ENCODE peak calls at places on chromosomes 16 and 17, in eight cellular contexts. One of them, this sample, is unnamed.

GRCh38 chr17:8173871-8174322 is 2.3 kb downstream of the TMEM107 start:
- DNase-seq in stimulated activated CD4-positive, alpha-beta T cell treated with anti-CD3 and anti-CD28 coated beads, Interleukin-2, amount 100 ng/mL, for 48 hours: no peak
- DNase-seq in ecto neural progenitor cell: no peak
- DNase-seq in BJ: no peak
- DNase-seq in central memory CD8-positive, alpha-beta T cell: no peak
- DNase-seq in thoracic aorta: no peak
- DNase-seq in HCT116: no peak
- DNase-seq in NCI-H187 treated with DMSO at 0.1 percent for 48 hours: no peak
- DNase-seq in this sample: no peak

GRCh38 chr17:77929871-77930436 is 28.5 kb upstream of the TNRC6C start:
- DNase-seq in HCT116: no peak
- DNase-seq in ecto neural progenitor cell: no peak
- DNase-seq in central memory CD8-positive, alpha-beta T cell: no peak
- DNase-seq in BJ: no peak
- DNase-seq in thoracic aorta: no peak
- DNase-seq in NCI-H187 treated with DMSO at 0.1 percent for 48 hours: no peak
- DNase-seq in stimulated activated CD4-positive, alpha-beta T cell treated with anti-CD3 and anti-CD28 coated beads, Interleukin-2, amount 100 ng/mL, for 48 hours: no peak
- DNase-seq in this sample: no peak

GRCh38 chr16:84613408-84614071 is 4.3 kb downstream of the COTL1 start:
- DNase-seq in BJ: no peak
- DNase-seq in stimulated activated CD4-positive, alpha-beta T cell treated with anti-CD3 and anti-CD28 coated beads, Interleukin-2, amount 100 ng/mL, for 48 hours: no peak
- DNase-seq in NCI-H187 treated with DMSO at 0.1 percent for 48 hours: no peak
- DNase-seq in HCT116: no peak
- DNase-seq in thoracic aorta: no peak
- DNase-seq in central memory CD8-positive, alpha-beta T cell: no peak
- DNase-seq in ecto neural progenitor cell: no peak
- DNase-seq in this sample: no peak

GRCh38 chr17:4721203-4722135 is 9.8 kb upstream of the MED11 start:
- DNase-seq in ecto neural progenitor cell: no peak
- DNase-seq in NCI-H187 treated with DMSO at 0.1 percent for 48 hours: no peak
- DNase-seq in HCT116: peak
- DNase-seq in stimulated activated CD4-positive, alpha-beta T cell treated with anti-CD3 and anti-CD28 coated beads, Interleukin-2, amount 100 ng/mL, for 48 hours: no peak
- DNase-seq in BJ: no peak
- DNase-seq in central memory CD8-positive, alpha-beta T cell: peak
- DNase-seq in thoracic aorta: no peak
- DNase-seq in this sample: peak

GRCh38 chr16:73092236-73092781 is 44.4 kb upstream of the ZFHX3 start:
- DNase-seq in ecto neural progenitor cell: no peak
- DNase-seq in HCT116: no peak
- DNase-seq in thoracic aorta: no peak
- DNase-seq in central memory CD8-positive, alpha-beta T cell: no peak
- DNase-seq in NCI-H187 treated with DMSO at 0.1 percent for 48 hours: no peak
- DNase-seq in BJ: no peak
- DNase-seq in stimulated activated CD4-positive, alpha-beta T cell treated with anti-CD3 and anti-CD28 coated beads, Interleukin-2, amount 100 ng/mL, for 48 hours: no peak
- DNase-seq in this sample: no peak

GRCh38 chr16:63145411-63145810 is 1109.2 kb upstream of the CDH8 start:
- DNase-seq in central memory CD8-positive, alpha-beta T cell: no peak
- DNase-seq in HCT116: no peak
- DNase-seq in NCI-H187 treated with DMSO at 0.1 percent for 48 hours: no peak
- DNase-seq in BJ: no peak
- DNase-seq in ecto neural progenitor cell: no peak
- DNase-seq in thoracic aorta: no peak
- DNase-seq in stimulated activated CD4-positive, alpha-beta T cell treated with anti-CD3 and anti-CD28 coated beads, Interleukin-2, amount 100 ng/mL, for 48 hours: no peak
- DNase-seq in this sample: no peak

GRCh38 chr17:1649116-1649843 is 386 bp downstream of the RILP start:
- DNase-seq in central memory CD8-positive, alpha-beta T cell: peak
- DNase-seq in stimulated activated CD4-positive, alpha-beta T cell treated with anti-CD3 and anti-CD28 coated beads, Interleukin-2, amount 100 ng/mL, for 48 hours: peak
- DNase-seq in thoracic aorta: peak
- DNase-seq in HCT116: peak
- DNase-seq in BJ: no peak
- DNase-seq in NCI-H187 treated with DMSO at 0.1 percent for 48 hours: no peak
- DNase-seq in ecto neural progenitor cell: no peak
- DNase-seq in this sample: peak

GRCh38 chr17:29933379-29933778 is 3.4 kb upstream of the SSH2 start:
- DNase-seq in NCI-H187 treated with DMSO at 0.1 percent for 48 hours: no peak
- DNase-seq in ecto neural progenitor cell: no peak
- DNase-seq in thoracic aorta: no peak
- DNase-seq in central memory CD8-positive, alpha-beta T cell: no peak
- DNase-seq in HCT116: peak
- DNase-seq in BJ: no peak
- DNase-seq in stimulated activated CD4-positive, alpha-beta T cell treated with anti-CD3 and anti-CD28 coated beads, Interleukin-2, amount 100 ng/mL, for 48 hours: no peak
- DNase-seq in this sample: peak

GRCh38 chr16:48632137-48632774 is 22.3 kb upstream of the N4BP1 start:
- DNase-seq in stimulated activated CD4-positive, alpha-beta T cell treated with anti-CD3 and anti-CD28 coated beads, Interleukin-2, amount 100 ng/mL, for 48 hours: no peak
- DNase-seq in HCT116: no peak
- DNase-seq in central memory CD8-positive, alpha-beta T cell: no peak
- DNase-seq in NCI-H187 treated with DMSO at 0.1 percent for 48 hours: no peak
- DNase-seq in ecto neural progenitor cell: no peak
- DNase-seq in BJ: no peak
- DNase-seq in thoracic aorta: no peak
- DNase-seq in this sample: no peak

GRCh38 chr16:81136331-81137011 is 40.3 kb upstream of the GCSH start:
- DNase-seq in HCT116: no peak
- DNase-seq in thoracic aorta: no peak
- DNase-seq in BJ: no peak
- DNase-seq in NCI-H187 treated with DMSO at 0.1 percent for 48 hours: no peak
- DNase-seq in central memory CD8-positive, alpha-beta T cell: no peak
- DNase-seq in ecto neural progenitor cell: no peak
- DNase-seq in stimulated activated CD4-positive, alpha-beta T cell treated with anti-CD3 and anti-CD28 coated beads, Interleukin-2, amount 100 ng/mL, for 48 hours: no peak
- DNase-seq in this sample: no peak

GRCh38 chr16:74268372-74268782 is 28.2 kb upstream of the PSMD7 start:
- DNase-seq in ecto neural progenitor cell: no peak
- DNase-seq in thoracic aorta: no peak
- DNase-seq in HCT116: no peak
- DNase-seq in central memory CD8-positive, alpha-beta T cell: no peak
- DNase-seq in NCI-H187 treated with DMSO at 0.1 percent for 48 hours: peak
- DNase-seq in stimulated activated CD4-positive, alpha-beta T cell treated with anti-CD3 and anti-CD28 coated beads, Interleukin-2, amount 100 ng/mL, for 48 hours: no peak
- DNase-seq in BJ: no peak
- DNase-seq in this sample: no peak

GRCh38 chr16:89452925-89453324 is 37.4 kb downstream of the ANKRD11 start:
- DNase-seq in ecto neural progenitor cell: no peak
- DNase-seq in stimulated activated CD4-positive, alpha-beta T cell treated with anti-CD3 and anti-CD28 coated beads, Interleukin-2, amount 100 ng/mL, for 48 hours: no peak
- DNase-seq in central memory CD8-positive, alpha-beta T cell: no peak
- DNase-seq in BJ: no peak
- DNase-seq in NCI-H187 treated with DMSO at 0.1 percent for 48 hours: no peak
- DNase-seq in thoracic aorta: no peak
- DNase-seq in HCT116: no peak
- DNase-seq in this sample: no peak

GRCh38 chr17:49898547-49899490 is 51.0 kb upstream of the TAC4 start:
- DNase-seq in BJ: no peak
- DNase-seq in NCI-H187 treated with DMSO at 0.1 percent for 48 hours: no peak
- DNase-seq in stimulated activated CD4-positive, alpha-beta T cell treated with anti-CD3 and anti-CD28 coated beads, Interleukin-2, amount 100 ng/mL, for 48 hours: no peak
- DNase-seq in thoracic aorta: no peak
- DNase-seq in HCT116: peak
- DNase-seq in central memory CD8-positive, alpha-beta T cell: no peak
- DNase-seq in ecto neural progenitor cell: peak
- DNase-seq in this sample: peak

GRCh38 chr17:48505788-48506187 is 25.0 kb downstream of the HOXB1 start:
- DNase-seq in BJ: peak
- DNase-seq in central memory CD8-positive, alpha-beta T cell: peak
- DNase-seq in stimulated activated CD4-positive, alpha-beta T cell treated with anti-CD3 and anti-CD28 coated beads, Interleukin-2, amount 100 ng/mL, for 48 hours: no peak
- DNase-seq in ecto neural progenitor cell: no peak
- DNase-seq in NCI-H187 treated with DMSO at 0.1 percent for 48 hours: no peak
- DNase-seq in thoracic aorta: no peak
- DNase-seq in HCT116: peak
- DNase-seq in this sample: peak

GRCh38 chr17:42310281-42311156 is 22.2 kb downstream of the STAT5A start:
- DNase-seq in NCI-H187 treated with DMSO at 0.1 percent for 48 hours: no peak
- DNase-seq in central memory CD8-positive, alpha-beta T cell: no peak
- DNase-seq in BJ: no peak
- DNase-seq in HCT116: no peak
- DNase-seq in ecto neural progenitor cell: no peak
- DNase-seq in thoracic aorta: no peak
- DNase-seq in stimulated activated CD4-positive, alpha-beta T cell treated with anti-CD3 and anti-CD28 coated beads, Interleukin-2, amount 100 ng/mL, for 48 hours: no peak
- DNase-seq in this sample: no peak

GRCh38 chr17:75512946-75513666 is 2.2 kb downstream of the CASKIN2 start:
- DNase-seq in BJ: no peak
- DNase-seq in thoracic aorta: no peak
- DNase-seq in stimulated activated CD4-positive, alpha-beta T cell treated with anti-CD3 and anti-CD28 coated beads, Interleukin-2, amount 100 ng/mL, for 48 hours: no peak
- DNase-seq in central memory CD8-positive, alpha-beta T cell: no peak
- DNase-seq in HCT116: no peak
- DNase-seq in NCI-H187 treated with DMSO at 0.1 percent for 48 hours: no peak
- DNase-seq in ecto neural progenitor cell: no peak
- DNase-seq in this sample: no peak

GRCh38 chr17:47733047-47733413 is at the start of gene TBX21:
- DNase-seq in HCT116: peak
- DNase-seq in thoracic aorta: no peak
- DNase-seq in ecto neural progenitor cell: peak
- DNase-seq in central memory CD8-positive, alpha-beta T cell: peak
- DNase-seq in NCI-H187 treated with DMSO at 0.1 percent for 48 hours: no peak
- DNase-seq in BJ: no peak
- DNase-seq in stimulated activated CD4-positive, alpha-beta T cell treated with anti-CD3 and anti-CD28 coated beads, Interleukin-2, amount 100 ng/mL, for 48 hours: peak
- DNase-seq in this sample: peak

GRCh38 chr17:80058311-80058955 is 22.0 kb downstream of the CCDC40 start:
- DNase-seq in thoracic aorta: no peak
- DNase-seq in BJ: no peak
- DNase-seq in stimulated activated CD4-positive, alpha-beta T cell treated with anti-CD3 and anti-CD28 coated beads, Interleukin-2, amount 100 ng/mL, for 48 hours: no peak
- DNase-seq in ecto neural progenitor cell: no peak
- DNase-seq in HCT116: no peak
- DNase-seq in central memory CD8-positive, alpha-beta T cell: no peak
- DNase-seq in NCI-H187 treated with DMSO at 0.1 percent for 48 hours: no peak
- DNase-seq in this sample: no peak

GRCh38 chr17:27366438-27366837 is 72.5 kb downstream of the WSB1 start:
- DNase-seq in HCT116: no peak
- DNase-seq in stimulated activated CD4-positive, alpha-beta T cell treated with anti-CD3 and anti-CD28 coated beads, Interleukin-2, amount 100 ng/mL, for 48 hours: no peak
- DNase-seq in NCI-H187 treated with DMSO at 0.1 percent for 48 hours: no peak
- DNase-seq in central memory CD8-positive, alpha-beta T cell: no peak
- DNase-seq in ecto neural progenitor cell: no peak
- DNase-seq in thoracic aorta: no peak
- DNase-seq in BJ: no peak
- DNase-seq in this sample: no peak

GRCh38 chr17:7830616-7831015 is 3.4 kb upstream of the KDM6B start:
- DNase-seq in thoracic aorta: no peak
- DNase-seq in central memory CD8-positive, alpha-beta T cell: no peak
- DNase-seq in HCT116: no peak
- DNase-seq in BJ: no peak
- DNase-seq in ecto neural progenitor cell: no peak
- DNase-seq in stimulated activated CD4-positive, alpha-beta T cell treated with anti-CD3 and anti-CD28 coated beads, Interleukin-2, amount 100 ng/mL, for 48 hours: no peak
- DNase-seq in NCI-H187 treated with DMSO at 0.1 percent for 48 hours: no peak
- DNase-seq in this sample: no peak

GRCh38 chr17:56540791-56541190 is 52.7 kb upstream of the NOG start:
- DNase-seq in stimulated activated CD4-positive, alpha-beta T cell treated with anti-CD3 and anti-CD28 coated beads, Interleukin-2, amount 100 ng/mL, for 48 hours: no peak
- DNase-seq in ecto neural progenitor cell: no peak
- DNase-seq in central memory CD8-positive, alpha-beta T cell: no peak
- DNase-seq in BJ: no peak
- DNase-seq in HCT116: no peak
- DNase-seq in thoracic aorta: no peak
- DNase-seq in NCI-H187 treated with DMSO at 0.1 percent for 48 hours: no peak
- DNase-seq in this sample: no peak